ENCODE peak calls at places on chromosomes 7 and 10, in four cellular contexts. L is brain microvascular endothelial cell; U is anterior cingulate cortex; M is activated CD4-positive, CD25-positive, alpha-beta regulatory T cell. B is an unnamed sample.
A peak's percentile ranks its signal among the peaks of the same experiment; 100 is the strongest.

GRCh38 chr10:77351386-77351785 is 286.2 kb downstream of the KCNMA1 start:
- DNase-seq in L (peak; percentile 63), U (no peak), M (no peak), B (peak; percentile 29)

GRCh38 chr7:16721541-16721940 is 32.0 kb upstream of the TSPAN13 start:
- DNase-seq in L (no peak), U (no peak), M (no peak), B (no peak)

GRCh38 chr7:680411-681127 is 45.9 kb upstream of the DNAAF5 start:
- DNase-seq in L (no peak), U (no peak), M (no peak), B (no peak)

GRCh38 chr10:114879541-114880158 is 58.1 kb downstream of the FHIP2A start:
- DNase-seq in L (no peak), U (no peak), M (peak; percentile 2), B (no peak)

GRCh38 chr10:95841711-95842498 is 65.9 kb upstream of the CC2D2B start:
- DNase-seq in L (peak; percentile 74), U (no peak), M (no peak), B (no peak)

GRCh38 chr10:79886345-79886744 is 59.8 kb downstream of the NUTM2E start:
- DNase-seq in L (no peak), U (no peak), M (no peak), B (no peak)

GRCh38 chr7:145143690-145144089 is 307.8 kb upstream of the TPK1 start:
- DNase-seq in L (no peak), U (no peak), M (no peak), B (no peak)

GRCh38 chr10:91343010-91343409 is 67.1 kb upstream of the HECTD2 start:
- DNase-seq in L (no peak), U (no peak), M (no peak), B (no peak)

GRCh38 chr10:22321156-22321711 is 335 bp downstream of the BMI1 start:
- DNase-seq in L (peak; percentile 60), U (peak; percentile 64), M (peak; percentile 45), B (peak; percentile 100)

GRCh38 chr10:119165171-119166110 is at the start of gene SFXN4:
- DNase-seq in L (peak; percentile 24), U (peak; percentile 74), M (peak; percentile 56), B (peak; percentile 74)

GRCh38 chr10:130807096-130807495 is 504.4 kb downstream of the TCERG1L start:
- DNase-seq in L (no peak), U (no peak), M (no peak), B (no peak)

B was measured in T1000.